ENCODE peak calls at places on chromosomes 4 and X, in seven cellular contexts. One of them, this sample, is unnamed.

GRCh38 chr4:168562021-168562691 is 65.3 kb downstream of the PALLD start:
- DNase-seq in SK-N-SH: no peak
- DNase-seq in HCT116: no peak
- DNase-seq in HepG2: no peak
- DNase-seq in K562: no peak
- DNase-seq in GM12878: no peak
- DNase-seq in H1: no peak
- DNase-seq in this sample: no peak

GRCh38 chrX:7147431-7147977 is at the start of gene STS:
- DNase-seq in SK-N-SH: peak
- DNase-seq in HCT116: no peak
- DNase-seq in HepG2: no peak
- DNase-seq in K562: no peak
- DNase-seq in GM12878: no peak
- DNase-seq in H1: peak
- DNase-seq in this sample: peak

GRCh38 chr4:173498771-173499170 is 31.3 kb downstream of the HAND2 start:
- DNase-seq in SK-N-SH: no peak
- DNase-seq in HCT116: no peak
- DNase-seq in HepG2: no peak
- DNase-seq in K562: no peak
- DNase-seq in GM12878: no peak
- DNase-seq in H1: no peak
- DNase-seq in this sample: no peak

GRCh38 chr4:157838366-157838765 is 334.5 kb downstream of the GASK1B start:
- DNase-seq in SK-N-SH: no peak
- DNase-seq in HCT116: no peak
- DNase-seq in HepG2: no peak
- DNase-seq in K562: no peak
- DNase-seq in GM12878: no peak
- DNase-seq in H1: no peak
- DNase-seq in this sample: no peak

GRCh38 chrX:107851215-107851614 is 25.5 kb downstream of the MID2 start:
- DNase-seq in SK-N-SH: no peak
- DNase-seq in HCT116: no peak
- DNase-seq in HepG2: no peak
- DNase-seq in K562: no peak
- DNase-seq in GM12878: no peak
- DNase-seq in H1: no peak
- DNase-seq in this sample: no peak

GRCh38 chrX:104482757-104483156 is 83.2 kb upstream of the IL1RAPL2 start:
- DNase-seq in SK-N-SH: no peak
- DNase-seq in HCT116: no peak
- DNase-seq in HepG2: no peak
- DNase-seq in K562: peak
- DNase-seq in GM12878: no peak
- DNase-seq in H1: no peak
- DNase-seq in this sample: no peak

GRCh38 chrX:77298790-77299189 is 148.4 kb upstream of the FGF16 start:
- DNase-seq in SK-N-SH: no peak
- DNase-seq in HCT116: no peak
- DNase-seq in HepG2: no peak
- DNase-seq in K562: no peak
- DNase-seq in GM12878: no peak
- DNase-seq in H1: no peak
- DNase-seq in this sample: peak

GRCh38 chr4:182145360-182145905 is 97.8 kb upstream of the TENM3 start:
- DNase-seq in SK-N-SH: peak
- DNase-seq in HCT116: no peak
- DNase-seq in HepG2: no peak
- DNase-seq in K562: no peak
- DNase-seq in GM12878: no peak
- DNase-seq in H1: no peak
- DNase-seq in this sample: peak

GRCh38 chrX:46574337-46574940 is 874 bp downstream of the CHST7 start:
- DNase-seq in SK-N-SH: peak
- DNase-seq in HCT116: no peak
- DNase-seq in HepG2: peak
- DNase-seq in K562: no peak
- DNase-seq in GM12878: no peak
- DNase-seq in H1: peak
- DNase-seq in this sample: no peak

GRCh38 chr4:2689114-2689513 is 67.0 kb downstream of the TNIP2 start:
- DNase-seq in SK-N-SH: no peak
- DNase-seq in HCT116: no peak
- DNase-seq in HepG2: no peak
- DNase-seq in K562: no peak
- DNase-seq in GM12878: no peak
- DNase-seq in H1: no peak
- DNase-seq in this sample: no peak

GRCh38 chrX:102835504-102836146 is 101.4 kb upstream of the RAB40AL start:
- DNase-seq in SK-N-SH: no peak
- DNase-seq in HCT116: no peak
- DNase-seq in HepG2: peak
- DNase-seq in K562: peak
- DNase-seq in GM12878: no peak
- DNase-seq in H1: peak
- DNase-seq in this sample: no peak

GRCh38 chr4:83686166-83686565 is 150.3 kb downstream of the GPAT3 start:
- DNase-seq in SK-N-SH: no peak
- DNase-seq in HCT116: no peak
- DNase-seq in HepG2: no peak
- DNase-seq in K562: no peak
- DNase-seq in GM12878: no peak
- DNase-seq in H1: no peak
- DNase-seq in this sample: no peak

GRCh38 chr4:186037692-186038658 is 31.0 kb upstream of the TLR3 start:
- DNase-seq in SK-N-SH: peak
- DNase-seq in HCT116: peak
- DNase-seq in HepG2: peak
- DNase-seq in K562: peak
- DNase-seq in GM12878: peak
- DNase-seq in H1: no peak
- DNase-seq in this sample: no peak

GRCh38 chr4:154958621-154959358 is 177.7 kb downstream of the RBM46 start:
- DNase-seq in SK-N-SH: no peak
- DNase-seq in HCT116: no peak
- DNase-seq in HepG2: no peak
- DNase-seq in K562: no peak
- DNase-seq in GM12878: no peak
- DNase-seq in H1: no peak
- DNase-seq in this sample: no peak

GRCh38 chr4:2462992-2463762 is 5.7 kb upstream of the RNF4 start:
- DNase-seq in SK-N-SH: no peak
- DNase-seq in HCT116: no peak
- DNase-seq in HepG2: no peak
- DNase-seq in K562: no peak
- DNase-seq in GM12878: no peak
- DNase-seq in H1: no peak
- DNase-seq in this sample: no peak

GRCh38 chr4:174045381-174045780 is 238.1 kb downstream of the FBXO8 start:
- DNase-seq in SK-N-SH: no peak
- DNase-seq in HCT116: no peak
- DNase-seq in HepG2: no peak
- DNase-seq in K562: no peak
- DNase-seq in GM12878: no peak
- DNase-seq in H1: no peak
- DNase-seq in this sample: no peak

GRCh38 chrX:30343206-30343605 is 34.0 kb upstream of the NR0B1 start:
- DNase-seq in SK-N-SH: no peak
- DNase-seq in HCT116: no peak
- DNase-seq in HepG2: peak
- DNase-seq in K562: no peak
- DNase-seq in GM12878: no peak
- DNase-seq in H1: peak
- DNase-seq in this sample: peak

GRCh38 chr4:11511321-11511720 is 82.6 kb upstream of the HS3ST1 start:
- DNase-seq in SK-N-SH: no peak
- DNase-seq in HCT116: no peak
- DNase-seq in HepG2: no peak
- DNase-seq in K562: no peak
- DNase-seq in GM12878: no peak
- DNase-seq in H1: no peak
- DNase-seq in this sample: no peak

GRCh38 chrX:48492293-48492910 is 16.4 kb upstream of the PORCN start:
- DNase-seq in SK-N-SH: no peak
- DNase-seq in HCT116: no peak
- DNase-seq in HepG2: no peak
- DNase-seq in K562: peak
- DNase-seq in GM12878: no peak
- DNase-seq in H1: no peak
- DNase-seq in this sample: no peak

GRCh38 chr4:22416403-22416802 is 99.5 kb downstream of the ADGRA3 start:
- DNase-seq in SK-N-SH: no peak
- DNase-seq in HCT116: no peak
- DNase-seq in HepG2: no peak
- DNase-seq in K562: no peak
- DNase-seq in GM12878: no peak
- DNase-seq in H1: no peak
- DNase-seq in this sample: no peak

GRCh38 chr4:88352062-88352461 is 26.6 kb upstream of the HERC6 start:
- DNase-seq in SK-N-SH: no peak
- DNase-seq in HCT116: no peak
- DNase-seq in HepG2: no peak
- DNase-seq in K562: no peak
- DNase-seq in GM12878: no peak
- DNase-seq in H1: peak
- DNase-seq in this sample: peak

GRCh38 chrX:111447298-111447697 is 35.3 kb upstream of the DCX start:
- DNase-seq in SK-N-SH: peak
- DNase-seq in HCT116: peak
- DNase-seq in HepG2: peak
- DNase-seq in K562: peak
- DNase-seq in GM12878: no peak
- DNase-seq in H1: peak
- DNase-seq in this sample: no peak

GRCh38 chr4:165383757-165384156 is 4.9 kb downstream of the CPE start:
- DNase-seq in SK-N-SH: no peak
- DNase-seq in HCT116: no peak
- DNase-seq in HepG2: no peak
- DNase-seq in K562: no peak
- DNase-seq in GM12878: no peak
- DNase-seq in H1: no peak
- DNase-seq in this sample: no peak
- TF ChIP-seq JUND in SK-N-SH: no peak
- TF ChIP-seq JUND in HCT116: no peak
- TF ChIP-seq JUND in HepG2: no peak
- TF ChIP-seq JUND in K562: no peak
- TF ChIP-seq JUND in GM12878: no peak
- TF ChIP-seq JUND in H1: no peak
- TF ChIP-seq JUND in this sample: no peak

GRCh38 chrX:63664741-63665140 is 120.3 kb downstream of the ARHGEF9 start:
- DNase-seq in SK-N-SH: no peak
- DNase-seq in HCT116: no peak
- DNase-seq in HepG2: no peak
- DNase-seq in K562: no peak
- DNase-seq in GM12878: no peak
- DNase-seq in H1: no peak
- DNase-seq in this sample: no peak

GRCh38 chrX:63661676-63662075 is 123.3 kb downstream of the ARHGEF9 start:
- DNase-seq in SK-N-SH: no peak
- DNase-seq in HCT116: no peak
- DNase-seq in HepG2: no peak
- DNase-seq in K562: no peak
- DNase-seq in GM12878: no peak
- DNase-seq in H1: no peak
- DNase-seq in this sample: no peak

GRCh38 chrX:63658920-63659319 is 126.1 kb downstream of the ARHGEF9 start:
- DNase-seq in SK-N-SH: no peak
- DNase-seq in HCT116: no peak
- DNase-seq in HepG2: no peak
- DNase-seq in K562: no peak
- DNase-seq in GM12878: no peak
- DNase-seq in H1: no peak
- DNase-seq in this sample: no peak

GRCh38 chrX:63664083-63664482 is 120.9 kb downstream of the ARHGEF9 start:
- DNase-seq in SK-N-SH: no peak
- DNase-seq in HCT116: no peak
- DNase-seq in HepG2: no peak
- DNase-seq in K562: no peak
- DNase-seq in GM12878: no peak
- DNase-seq in H1: no peak
- DNase-seq in this sample: no peak
- TF ChIP-seq JUND in SK-N-SH: no peak
- TF ChIP-seq JUND in HCT116: no peak
- TF ChIP-seq JUND in HepG2: no peak
- TF ChIP-seq JUND in K562: no peak
- TF ChIP-seq JUND in GM12878: no peak
- TF ChIP-seq JUND in H1: no peak
- TF ChIP-seq JUND in this sample: no peak

DNA sequence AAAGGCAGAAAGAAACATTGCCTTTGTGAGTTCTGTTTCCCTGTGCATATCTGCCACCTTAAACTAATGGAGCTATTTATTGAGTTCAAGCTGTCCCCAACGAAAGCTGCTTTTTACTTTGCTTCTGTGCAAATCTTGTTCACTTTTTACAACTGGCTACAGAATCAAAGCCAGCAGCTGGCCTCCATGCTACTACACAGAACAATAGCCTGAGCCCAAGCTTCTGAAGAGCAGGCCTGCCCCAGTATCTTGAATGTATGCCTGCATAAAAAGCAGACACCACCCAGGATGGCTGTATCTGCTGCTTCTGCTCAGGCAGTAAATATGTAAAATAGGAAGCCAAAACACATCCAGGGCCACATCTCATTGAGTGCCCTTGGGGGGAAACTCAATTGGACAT is 28.2 kb downstream of the ANK2 start:
- DNase-seq in SK-N-SH: peak
- DNase-seq in HCT116: no peak
- DNase-seq in HepG2: no peak
- DNase-seq in K562: no peak
- DNase-seq in GM12878: no peak
- DNase-seq in H1: no peak
- DNase-seq in this sample: no peak
- TF ChIP-seq JUND in SK-N-SH: no peak
- TF ChIP-seq JUND in HCT116: no peak
- TF ChIP-seq JUND in HepG2: no peak
- TF ChIP-seq JUND in K562: no peak
- TF ChIP-seq JUND in GM12878: no peak
- TF ChIP-seq JUND in H1: no peak
- TF ChIP-seq JUND in this sample: no peak

GRCh38 chr4:105387466-105387865 is 86.4 kb downstream of the PPA2 start:
- DNase-seq in SK-N-SH: no peak
- DNase-seq in HCT116: no peak
- DNase-seq in HepG2: no peak
- DNase-seq in K562: no peak
- DNase-seq in GM12878: no peak
- DNase-seq in H1: no peak
- DNase-seq in this sample: no peak

GRCh38 chr4:105392858-105393257 is 81.0 kb downstream of the PPA2 start:
- DNase-seq in SK-N-SH: no peak
- DNase-seq in HCT116: no peak
- DNase-seq in HepG2: no peak
- DNase-seq in K562: no peak
- DNase-seq in GM12878: no peak
- DNase-seq in H1: no peak
- DNase-seq in this sample: no peak

GRCh38 chr4:105389167-105389566 is 84.7 kb downstream of the PPA2 start:
- DNase-seq in SK-N-SH: no peak
- DNase-seq in HCT116: no peak
- DNase-seq in HepG2: no peak
- DNase-seq in K562: no peak
- DNase-seq in GM12878: no peak
- DNase-seq in H1: no peak
- DNase-seq in this sample: no peak
- TF ChIP-seq JUND in SK-N-SH: no peak
- TF ChIP-seq JUND in HCT116: no peak
- TF ChIP-seq JUND in HepG2: no peak
- TF ChIP-seq JUND in K562: no peak
- TF ChIP-seq JUND in GM12878: no peak
- TF ChIP-seq JUND in H1: no peak
- TF ChIP-seq JUND in this sample: no peak

GRCh38 chrX:66914082-66914481 is 275.2 kb upstream of the EDA2R start:
- DNase-seq in SK-N-SH: no peak
- DNase-seq in HCT116: no peak
- DNase-seq in HepG2: peak
- DNase-seq in K562: no peak
- DNase-seq in GM12878: no peak
- DNase-seq in H1: no peak
- DNase-seq in this sample: peak
- TF ChIP-seq JUND in SK-N-SH: no peak
- TF ChIP-seq JUND in HCT116: no peak
- TF ChIP-seq JUND in HepG2: no peak
- TF ChIP-seq JUND in K562: no peak
- TF ChIP-seq JUND in GM12878: no peak
- TF ChIP-seq JUND in H1: no peak
- TF ChIP-seq JUND in this sample: no peak